ENCODE peak calls at places on chromosomes 13 and 19, in ten cellular contexts. One of them, this sample, is unnamed.

GRCh38 chr13:107960301-107960700 is 255.0 kb downstream of the LIG4 start:
- DNase-seq in NCI-H2171: no peak
- DNase-seq in KG1: no peak
- DNase-seq in stromal cell of bone marrow: no peak
- DNase-seq in H1: no peak
- DNase-seq in T-helper 2 cell: no peak
- DNase-seq in activated T-helper 2 cell treated with anti-CD3 and anti-CD28 coated beads, Interferon-gamma antibody, Interleukin-2, Interleukin-4, amounts not matched to agents 10 μg/mL and 5 μg/mL and 100 μg/mL, durations not matched to agents 14 hours and 24 hours and 36 hours: no peak
- DNase-seq in NCI-H774: no peak
- DNase-seq in effector memory CD8-positive, alpha-beta T cell: no peak
- DNase-seq in activated T-cell treated with anti-CD3 and anti-CD28 coated beads, Interleukin-2, amount 50 U/mL, for 72 hours: no peak
- DNase-seq in this sample: no peak

GRCh38 chr13:42275098-42275471 is 3.1 kb downstream of the AKAP11 start:
- DNase-seq in H1: no peak
- DNase-seq in activated T-cell treated with anti-CD3 and anti-CD28 coated beads, Interleukin-2, amount 50 U/mL, for 72 hours: no peak
- DNase-seq in activated T-helper 2 cell treated with anti-CD3 and anti-CD28 coated beads, Interferon-gamma antibody, Interleukin-2, Interleukin-4, amounts not matched to agents 10 μg/mL and 5 μg/mL and 100 μg/mL, durations not matched to agents 14 hours and 24 hours and 36 hours: no peak
- DNase-seq in NCI-H2171: no peak
- DNase-seq in stromal cell of bone marrow: no peak
- DNase-seq in effector memory CD8-positive, alpha-beta T cell: no peak
- DNase-seq in NCI-H774: no peak
- DNase-seq in T-helper 2 cell: no peak
- DNase-seq in KG1: no peak
- DNase-seq in this sample: peak

GRCh38 chr19:2171349-2172145 is 7.8 kb downstream of the DOT1L start:
- DNase-seq in effector memory CD8-positive, alpha-beta T cell: peak
- DNase-seq in activated T-cell treated with anti-CD3 and anti-CD28 coated beads, Interleukin-2, amount 50 U/mL, for 72 hours: peak
- DNase-seq in stromal cell of bone marrow: no peak
- DNase-seq in NCI-H2171: peak
- DNase-seq in KG1: no peak
- DNase-seq in activated T-helper 2 cell treated with anti-CD3 and anti-CD28 coated beads, Interferon-gamma antibody, Interleukin-2, Interleukin-4, amounts not matched to agents 10 μg/mL and 5 μg/mL and 100 μg/mL, durations not matched to agents 14 hours and 24 hours and 36 hours: peak
- DNase-seq in T-helper 2 cell: peak
- DNase-seq in H1: no peak
- DNase-seq in NCI-H774: no peak
- DNase-seq in this sample: no peak

GRCh38 chr19:12195501-12195860 is 32.6 kb downstream of the ZNF136 start:
- DNase-seq in activated T-helper 2 cell treated with anti-CD3 and anti-CD28 coated beads, Interferon-gamma antibody, Interleukin-2, Interleukin-4, amounts not matched to agents 10 μg/mL and 5 μg/mL and 100 μg/mL, durations not matched to agents 14 hours and 24 hours and 36 hours: no peak
- DNase-seq in activated T-cell treated with anti-CD3 and anti-CD28 coated beads, Interleukin-2, amount 50 U/mL, for 72 hours: no peak
- DNase-seq in effector memory CD8-positive, alpha-beta T cell: no peak
- DNase-seq in T-helper 2 cell: no peak
- DNase-seq in NCI-H774: no peak
- DNase-seq in stromal cell of bone marrow: no peak
- DNase-seq in H1: no peak
- DNase-seq in NCI-H2171: no peak
- DNase-seq in KG1: no peak
- DNase-seq in this sample: no peak

GRCh38 chr19:3234800-3235199 is 10.3 kb downstream of the CELF5 start:
- DNase-seq in T-helper 2 cell: no peak
- DNase-seq in activated T-cell treated with anti-CD3 and anti-CD28 coated beads, Interleukin-2, amount 50 U/mL, for 72 hours: peak
- DNase-seq in NCI-H2171: no peak
- DNase-seq in H1: no peak
- DNase-seq in stromal cell of bone marrow: no peak
- DNase-seq in KG1: no peak
- DNase-seq in effector memory CD8-positive, alpha-beta T cell: no peak
- DNase-seq in NCI-H774: no peak
- DNase-seq in activated T-helper 2 cell treated with anti-CD3 and anti-CD28 coated beads, Interferon-gamma antibody, Interleukin-2, Interleukin-4, amounts not matched to agents 10 μg/mL and 5 μg/mL and 100 μg/mL, durations not matched to agents 14 hours and 24 hours and 36 hours: no peak
- DNase-seq in this sample: no peak

GRCh38 chr13:24225062-24225461 is 64.5 kb downstream of the SPATA13 start:
- DNase-seq in stromal cell of bone marrow: no peak
- DNase-seq in T-helper 2 cell: no peak
- DNase-seq in activated T-cell treated with anti-CD3 and anti-CD28 coated beads, Interleukin-2, amount 50 U/mL, for 72 hours: no peak
- DNase-seq in activated T-helper 2 cell treated with anti-CD3 and anti-CD28 coated beads, Interferon-gamma antibody, Interleukin-2, Interleukin-4, amounts not matched to agents 10 μg/mL and 5 μg/mL and 100 μg/mL, durations not matched to agents 14 hours and 24 hours and 36 hours: no peak
- DNase-seq in effector memory CD8-positive, alpha-beta T cell: no peak
- DNase-seq in NCI-H2171: no peak
- DNase-seq in NCI-H774: no peak
- DNase-seq in H1: no peak
- DNase-seq in KG1: no peak
- DNase-seq in this sample: no peak

GRCh38 chr19:12841094-12841493 is 2.8 kb downstream of the MAST1 start:
- DNase-seq in H1: peak
- DNase-seq in activated T-cell treated with anti-CD3 and anti-CD28 coated beads, Interleukin-2, amount 50 U/mL, for 72 hours: peak
- DNase-seq in KG1: no peak
- DNase-seq in T-helper 2 cell: no peak
- DNase-seq in effector memory CD8-positive, alpha-beta T cell: no peak
- DNase-seq in activated T-helper 2 cell treated with anti-CD3 and anti-CD28 coated beads, Interferon-gamma antibody, Interleukin-2, Interleukin-4, amounts not matched to agents 10 μg/mL and 5 μg/mL and 100 μg/mL, durations not matched to agents 14 hours and 24 hours and 36 hours: no peak
- DNase-seq in NCI-H2171: peak
- DNase-seq in NCI-H774: no peak
- DNase-seq in stromal cell of bone marrow: no peak
- DNase-seq in this sample: no peak

GRCh38 chr13:71285700-71286099 is 581.3 kb downstream of the DACH1 start:
- DNase-seq in stromal cell of bone marrow: no peak
- DNase-seq in NCI-H2171: no peak
- DNase-seq in NCI-H774: no peak
- DNase-seq in activated T-cell treated with anti-CD3 and anti-CD28 coated beads, Interleukin-2, amount 50 U/mL, for 72 hours: peak
- DNase-seq in activated T-helper 2 cell treated with anti-CD3 and anti-CD28 coated beads, Interferon-gamma antibody, Interleukin-2, Interleukin-4, amounts not matched to agents 10 μg/mL and 5 μg/mL and 100 μg/mL, durations not matched to agents 14 hours and 24 hours and 36 hours: no peak
- DNase-seq in T-helper 2 cell: no peak
- DNase-seq in effector memory CD8-positive, alpha-beta T cell: no peak
- DNase-seq in H1: no peak
- DNase-seq in KG1: no peak
- DNase-seq in this sample: no peak

GRCh38 chr13:99439048-99439447 is 62.2 kb upstream of the TM9SF2 start:
- DNase-seq in H1: no peak
- DNase-seq in stromal cell of bone marrow: no peak
- DNase-seq in activated T-cell treated with anti-CD3 and anti-CD28 coated beads, Interleukin-2, amount 50 U/mL, for 72 hours: no peak
- DNase-seq in NCI-H2171: no peak
- DNase-seq in NCI-H774: no peak
- DNase-seq in T-helper 2 cell: no peak
- DNase-seq in effector memory CD8-positive, alpha-beta T cell: no peak
- DNase-seq in KG1: no peak
- DNase-seq in activated T-helper 2 cell treated with anti-CD3 and anti-CD28 coated beads, Interferon-gamma antibody, Interleukin-2, Interleukin-4, amounts not matched to agents 10 μg/mL and 5 μg/mL and 100 μg/mL, durations not matched to agents 14 hours and 24 hours and 36 hours: no peak
- DNase-seq in this sample: no peak

GRCh38 chr13:42633495-42633894 is 59.5 kb downstream of the TNFSF11 start:
- DNase-seq in activated T-cell treated with anti-CD3 and anti-CD28 coated beads, Interleukin-2, amount 50 U/mL, for 72 hours: no peak
- DNase-seq in H1: no peak
- DNase-seq in NCI-H2171: no peak
- DNase-seq in activated T-helper 2 cell treated with anti-CD3 and anti-CD28 coated beads, Interferon-gamma antibody, Interleukin-2, Interleukin-4, amounts not matched to agents 10 μg/mL and 5 μg/mL and 100 μg/mL, durations not matched to agents 14 hours and 24 hours and 36 hours: no peak
- DNase-seq in KG1: no peak
- DNase-seq in T-helper 2 cell: no peak
- DNase-seq in stromal cell of bone marrow: no peak
- DNase-seq in effector memory CD8-positive, alpha-beta T cell: no peak
- DNase-seq in NCI-H774: no peak
- DNase-seq in this sample: no peak

GRCh38 chr19:51210385-51210784 is 14.5 kb upstream of the CD33 start:
- DNase-seq in KG1: no peak
- DNase-seq in activated T-helper 2 cell treated with anti-CD3 and anti-CD28 coated beads, Interferon-gamma antibody, Interleukin-2, Interleukin-4, amounts not matched to agents 10 μg/mL and 5 μg/mL and 100 μg/mL, durations not matched to agents 14 hours and 24 hours and 36 hours: no peak
- DNase-seq in stromal cell of bone marrow: no peak
- DNase-seq in effector memory CD8-positive, alpha-beta T cell: no peak
- DNase-seq in NCI-H2171: no peak
- DNase-seq in NCI-H774: no peak
- DNase-seq in activated T-cell treated with anti-CD3 and anti-CD28 coated beads, Interleukin-2, amount 50 U/mL, for 72 hours: no peak
- DNase-seq in T-helper 2 cell: no peak
- DNase-seq in H1: no peak
- DNase-seq in this sample: no peak

GRCh38 chr19:44891016-44891882 is at the start of gene TOMM40:
- DNase-seq in stromal cell of bone marrow: no peak
- DNase-seq in NCI-H2171: peak
- DNase-seq in NCI-H774: no peak
- DNase-seq in KG1: no peak
- DNase-seq in H1: no peak
- DNase-seq in T-helper 2 cell: peak
- DNase-seq in activated T-cell treated with anti-CD3 and anti-CD28 coated beads, Interleukin-2, amount 50 U/mL, for 72 hours: peak
- DNase-seq in activated T-helper 2 cell treated with anti-CD3 and anti-CD28 coated beads, Interferon-gamma antibody, Interleukin-2, Interleukin-4, amounts not matched to agents 10 μg/mL and 5 μg/mL and 100 μg/mL, durations not matched to agents 14 hours and 24 hours and 36 hours: no peak
- DNase-seq in effector memory CD8-positive, alpha-beta T cell: peak
- DNase-seq in this sample: no peak

GRCh38 chr13:63110431-63110830 is 1694.8 kb upstream of the PCDH20 start:
- DNase-seq in KG1: no peak
- DNase-seq in activated T-cell treated with anti-CD3 and anti-CD28 coated beads, Interleukin-2, amount 50 U/mL, for 72 hours: no peak
- DNase-seq in NCI-H774: no peak
- DNase-seq in activated T-helper 2 cell treated with anti-CD3 and anti-CD28 coated beads, Interferon-gamma antibody, Interleukin-2, Interleukin-4, amounts not matched to agents 10 μg/mL and 5 μg/mL and 100 μg/mL, durations not matched to agents 14 hours and 24 hours and 36 hours: no peak
- DNase-seq in NCI-H2171: no peak
- DNase-seq in T-helper 2 cell: no peak
- DNase-seq in H1: no peak
- DNase-seq in effector memory CD8-positive, alpha-beta T cell: no peak
- DNase-seq in stromal cell of bone marrow: no peak
- DNase-seq in this sample: no peak

GRCh38 chr13:107138987-107139386 is 571.0 kb upstream of the ARGLU1 start:
- DNase-seq in KG1: no peak
- DNase-seq in activated T-cell treated with anti-CD3 and anti-CD28 coated beads, Interleukin-2, amount 50 U/mL, for 72 hours: no peak
- DNase-seq in NCI-H774: no peak
- DNase-seq in effector memory CD8-positive, alpha-beta T cell: no peak
- DNase-seq in stromal cell of bone marrow: no peak
- DNase-seq in NCI-H2171: no peak
- DNase-seq in H1: no peak
- DNase-seq in activated T-helper 2 cell treated with anti-CD3 and anti-CD28 coated beads, Interferon-gamma antibody, Interleukin-2, Interleukin-4, amounts not matched to agents 10 μg/mL and 5 μg/mL and 100 μg/mL, durations not matched to agents 14 hours and 24 hours and 36 hours: no peak
- DNase-seq in T-helper 2 cell: no peak
- DNase-seq in this sample: no peak

GRCh38 chr19:13303381-13304129 is 153.3 kb downstream of the IER2 start:
- DNase-seq in activated T-cell treated with anti-CD3 and anti-CD28 coated beads, Interleukin-2, amount 50 U/mL, for 72 hours: no peak
- DNase-seq in NCI-H774: no peak
- DNase-seq in H1: no peak
- DNase-seq in stromal cell of bone marrow: no peak
- DNase-seq in KG1: no peak
- DNase-seq in effector memory CD8-positive, alpha-beta T cell: no peak
- DNase-seq in NCI-H2171: no peak
- DNase-seq in T-helper 2 cell: no peak
- DNase-seq in activated T-helper 2 cell treated with anti-CD3 and anti-CD28 coated beads, Interferon-gamma antibody, Interleukin-2, Interleukin-4, amounts not matched to agents 10 μg/mL and 5 μg/mL and 100 μg/mL, durations not matched to agents 14 hours and 24 hours and 36 hours: no peak
- DNase-seq in this sample: no peak

GRCh38 chr19:45729774-45730388 is 815 bp downstream of the FBXO46 start:
- DNase-seq in H1: no peak
- DNase-seq in KG1: no peak
- DNase-seq in T-helper 2 cell: no peak
- DNase-seq in effector memory CD8-positive, alpha-beta T cell: no peak
- DNase-seq in stromal cell of bone marrow: no peak
- DNase-seq in activated T-cell treated with anti-CD3 and anti-CD28 coated beads, Interleukin-2, amount 50 U/mL, for 72 hours: no peak
- DNase-seq in NCI-H2171: no peak
- DNase-seq in NCI-H774: no peak
- DNase-seq in activated T-helper 2 cell treated with anti-CD3 and anti-CD28 coated beads, Interferon-gamma antibody, Interleukin-2, Interleukin-4, amounts not matched to agents 10 μg/mL and 5 μg/mL and 100 μg/mL, durations not matched to agents 14 hours and 24 hours and 36 hours: no peak
- DNase-seq in this sample: no peak

GRCh38 chr13:28751210-28751935 is 32.6 kb upstream of the SLC46A3 start:
- DNase-seq in KG1: no peak
- DNase-seq in H1: no peak
- DNase-seq in effector memory CD8-positive, alpha-beta T cell: no peak
- DNase-seq in activated T-cell treated with anti-CD3 and anti-CD28 coated beads, Interleukin-2, amount 50 U/mL, for 72 hours: no peak
- DNase-seq in activated T-helper 2 cell treated with anti-CD3 and anti-CD28 coated beads, Interferon-gamma antibody, Interleukin-2, Interleukin-4, amounts not matched to agents 10 μg/mL and 5 μg/mL and 100 μg/mL, durations not matched to agents 14 hours and 24 hours and 36 hours: no peak
- DNase-seq in stromal cell of bone marrow: no peak
- DNase-seq in NCI-H774: no peak
- DNase-seq in T-helper 2 cell: no peak
- DNase-seq in NCI-H2171: no peak
- DNase-seq in this sample: no peak

GRCh38 chr13:113650275-113650674 is 7.7 kb downstream of the ATP4B start:
- DNase-seq in activated T-helper 2 cell treated with anti-CD3 and anti-CD28 coated beads, Interferon-gamma antibody, Interleukin-2, Interleukin-4, amounts not matched to agents 10 μg/mL and 5 μg/mL and 100 μg/mL, durations not matched to agents 14 hours and 24 hours and 36 hours: no peak
- DNase-seq in T-helper 2 cell: no peak
- DNase-seq in activated T-cell treated with anti-CD3 and anti-CD28 coated beads, Interleukin-2, amount 50 U/mL, for 72 hours: no peak
- DNase-seq in H1: no peak
- DNase-seq in KG1: no peak
- DNase-seq in stromal cell of bone marrow: no peak
- DNase-seq in NCI-H774: no peak
- DNase-seq in effector memory CD8-positive, alpha-beta T cell: no peak
- DNase-seq in NCI-H2171: no peak
- DNase-seq in this sample: no peak

GRCh38 chr19:7340959-7341837 is 7.5 kb upstream of the ARHGEF18 start:
- DNase-seq in KG1: peak
- DNase-seq in activated T-helper 2 cell treated with anti-CD3 and anti-CD28 coated beads, Interferon-gamma antibody, Interleukin-2, Interleukin-4, amounts not matched to agents 10 μg/mL and 5 μg/mL and 100 μg/mL, durations not matched to agents 14 hours and 24 hours and 36 hours: peak
- DNase-seq in NCI-H2171: peak
- DNase-seq in stromal cell of bone marrow: peak
- DNase-seq in T-helper 2 cell: peak
- DNase-seq in NCI-H774: peak
- DNase-seq in H1: peak
- DNase-seq in activated T-cell treated with anti-CD3 and anti-CD28 coated beads, Interleukin-2, amount 50 U/mL, for 72 hours: peak
- DNase-seq in effector memory CD8-positive, alpha-beta T cell: peak
- DNase-seq in this sample: peak

GRCh38 chr13:33251131-33251629 is 34.4 kb downstream of the STARD13 start:
- DNase-seq in KG1: peak
- DNase-seq in NCI-H2171: peak
- DNase-seq in NCI-H774: no peak
- DNase-seq in effector memory CD8-positive, alpha-beta T cell: no peak
- DNase-seq in activated T-helper 2 cell treated with anti-CD3 and anti-CD28 coated beads, Interferon-gamma antibody, Interleukin-2, Interleukin-4, amounts not matched to agents 10 μg/mL and 5 μg/mL and 100 μg/mL, durations not matched to agents 14 hours and 24 hours and 36 hours: no peak
- DNase-seq in stromal cell of bone marrow: peak
- DNase-seq in H1: no peak
- DNase-seq in activated T-cell treated with anti-CD3 and anti-CD28 coated beads, Interleukin-2, amount 50 U/mL, for 72 hours: no peak
- DNase-seq in T-helper 2 cell: no peak
- DNase-seq in this sample: peak

GRCh38 chr13:109989686-109990085 is 203.3 kb upstream of the IRS2 start:
- DNase-seq in activated T-cell treated with anti-CD3 and anti-CD28 coated beads, Interleukin-2, amount 50 U/mL, for 72 hours: no peak
- DNase-seq in KG1: no peak
- DNase-seq in activated T-helper 2 cell treated with anti-CD3 and anti-CD28 coated beads, Interferon-gamma antibody, Interleukin-2, Interleukin-4, amounts not matched to agents 10 μg/mL and 5 μg/mL and 100 μg/mL, durations not matched to agents 14 hours and 24 hours and 36 hours: no peak
- DNase-seq in H1: no peak
- DNase-seq in T-helper 2 cell: no peak
- DNase-seq in NCI-H2171: no peak
- DNase-seq in NCI-H774: no peak
- DNase-seq in stromal cell of bone marrow: peak
- DNase-seq in effector memory CD8-positive, alpha-beta T cell: no peak
- DNase-seq in this sample: no peak

GRCh38 chr19:7859766-7860165 is 14.4 kb downstream of the PRR36 start:
- DNase-seq in NCI-H774: no peak
- DNase-seq in activated T-helper 2 cell treated with anti-CD3 and anti-CD28 coated beads, Interferon-gamma antibody, Interleukin-2, Interleukin-4, amounts not matched to agents 10 μg/mL and 5 μg/mL and 100 μg/mL, durations not matched to agents 14 hours and 24 hours and 36 hours: no peak
- DNase-seq in stromal cell of bone marrow: no peak
- DNase-seq in activated T-cell treated with anti-CD3 and anti-CD28 coated beads, Interleukin-2, amount 50 U/mL, for 72 hours: no peak
- DNase-seq in KG1: no peak
- DNase-seq in T-helper 2 cell: no peak
- DNase-seq in NCI-H2171: no peak
- DNase-seq in effector memory CD8-positive, alpha-beta T cell: no peak
- DNase-seq in H1: no peak
- DNase-seq in this sample: no peak

GRCh38 chr19:32581704-32582164 is 744 bp downstream of the PDCD5 start:
- DNase-seq in effector memory CD8-positive, alpha-beta T cell: no peak
- DNase-seq in NCI-H2171: no peak
- DNase-seq in H1: no peak
- DNase-seq in T-helper 2 cell: no peak
- DNase-seq in activated T-cell treated with anti-CD3 and anti-CD28 coated beads, Interleukin-2, amount 50 U/mL, for 72 hours: no peak
- DNase-seq in KG1: no peak
- DNase-seq in NCI-H774: no peak
- DNase-seq in activated T-helper 2 cell treated with anti-CD3 and anti-CD28 coated beads, Interferon-gamma antibody, Interleukin-2, Interleukin-4, amounts not matched to agents 10 μg/mL and 5 μg/mL and 100 μg/mL, durations not matched to agents 14 hours and 24 hours and 36 hours: no peak
- DNase-seq in stromal cell of bone marrow: no peak
- DNase-seq in this sample: no peak